ENCODE peak calls at places on chromosomes 5 and 9, in seven cellular contexts. T, C, N, Z, E, U and I are unnamed samples.

GRCh38 chr5:112475747-112476435 is 56.8 kb upstream of the EPB41L4A start:
- DNase-seq in U (no peak), C (no peak), T (no peak), Z (no peak), E (no peak), N (no peak), I (no peak)

GRCh38 chr9:76932778-76933177 is 26.9 kb upstream of the PRUNE2 start:
- DNase-seq in U (no peak), E (peak; percentile 62), T (no peak), C (no peak), Z (no peak), N (no peak), I (no peak)

GRCh38 chr5:179621551-179621971 is 1.9 kb downstream of the HNRNPH1 start:
- DNase-seq in Z (no peak), U (no peak), C (no peak), T (peak; percentile 9), E (no peak), N (no peak), I (no peak)

GRCh38 chr9:112505607-112506006 is 19.0 kb downstream of the KIAA1958 start:
- DNase-seq in T (no peak), Z (no peak), E (no peak), C (no peak), N (peak; percentile 22), U (no peak), I (no peak)

GRCh38 chr5:19695248-19695647 is 292.8 kb downstream of the CDH18 start:
- DNase-seq in E (no peak), T (no peak), C (no peak), N (no peak), Z (no peak), U (no peak), I (no peak)

GRCh38 chr5:36950586-36951457 is 74.3 kb downstream of the NIPBL start:
- DNase-seq in U (peak; percentile 47), Z (no peak), T (no peak), C (no peak), N (no peak), E (peak; percentile 95), I (no peak)

GRCh38 chr9:133460405-133461175 is 812 bp downstream of the CACFD1 start:
- DNase-seq in U (no peak), C (peak; percentile 89), T (peak; percentile 49), Z (no peak), N (peak; percentile 91), E (peak; percentile 7), I (peak; percentile 91)

GRCh38 chr5:133603711-133604110 is 8.6 kb downstream of the FSTL4 start:
- DNase-seq in T (no peak), Z (no peak), E (no peak), N (no peak), C (no peak), U (no peak), I (no peak)

GRCh38 chr5:134851307-134851923 is 5.6 kb downstream of the C5orf24 start:
- DNase-seq in C (no peak), U (no peak), E (peak; percentile 64), T (no peak), N (no peak), Z (no peak), I (no peak)
- TF ChIP-seq CTCF in C (peak; percentile 44), U (peak; percentile 68), E (peak; percentile 72), T (peak; percentile 34), N (no peak), Z (peak; percentile 3), I (peak; percentile 40)

DNA sequence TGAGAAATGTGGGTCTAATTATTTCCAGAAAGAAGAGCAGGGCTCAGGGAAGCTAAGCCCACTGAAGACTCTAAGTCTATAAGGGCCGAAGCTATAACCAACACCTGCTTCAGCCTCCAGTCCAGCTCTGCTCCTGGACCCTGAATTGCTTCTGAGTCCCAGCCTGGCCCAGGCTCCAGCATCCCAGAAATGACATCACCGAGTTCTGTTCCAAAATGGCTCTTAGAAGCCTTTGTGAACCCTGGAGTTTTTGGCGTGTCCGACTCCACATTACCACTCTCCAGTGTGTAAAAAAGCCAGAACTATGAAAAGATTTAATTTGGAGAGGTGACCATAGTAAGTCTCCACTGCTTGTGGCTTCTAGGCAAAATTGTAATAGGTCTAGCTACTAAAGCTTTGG is 289.9 kb downstream of the SLIT3 start:
- DNase-seq in T (no peak), U (no peak), C (no peak), Z (no peak), E (no peak), N (no peak), I (no peak)
- TF ChIP-seq CTCF in T (no peak), U (no peak), C (no peak), Z (no peak), E (no peak), N (no peak), I (no peak)

GRCh38 chr9:19119801-19120440 is 7.4 kb downstream of the PLIN2 start:
- DNase-seq in U (no peak), C (no peak), T (no peak), N (no peak), E (no peak), Z (no peak), I (no peak)
- TF ChIP-seq CTCF in U (no peak), C (no peak), T (no peak), N (no peak), E (no peak), Z (no peak), I (no peak)

GRCh38 chr5:33527696-33528095 is 86.9 kb downstream of the TARS1 start:
- DNase-seq in T (no peak), C (no peak), U (no peak), Z (no peak), E (no peak), N (no peak), I (no peak)
- TF ChIP-seq CTCF in T (no peak), C (no peak), U (no peak), Z (no peak), E (no peak), N (no peak), I (no peak)

GRCh38 chr5:154394328-154394727 is 51.5 kb upstream of the SAP30L start:
- DNase-seq in E (no peak), U (no peak), T (no peak), Z (no peak), N (peak; percentile 79), C (no peak), I (no peak)
- TF ChIP-seq CTCF in E (no peak), U (no peak), T (no peak), Z (no peak), N (peak; percentile 12), C (no peak), I (no peak)

DNA sequence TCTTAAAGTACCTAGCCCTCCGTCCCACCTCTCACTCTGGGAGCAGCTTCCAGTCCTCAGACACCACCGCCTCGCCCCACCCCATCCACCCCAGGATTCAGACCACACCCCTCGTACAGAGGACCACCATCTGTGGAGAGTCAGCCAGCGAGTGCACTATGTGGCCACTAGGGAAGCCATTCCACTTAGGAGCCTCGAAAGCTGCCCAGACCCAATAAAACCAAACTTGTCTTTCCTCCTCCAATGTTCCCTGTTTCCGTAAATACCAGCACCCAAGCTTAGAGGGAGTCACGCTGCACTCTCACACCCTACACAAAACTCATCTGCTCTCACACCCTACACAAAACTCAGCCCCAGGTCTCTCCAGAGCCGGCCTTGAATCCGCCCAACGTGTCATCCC is 1.9 kb downstream of the GCNT4 start:
- DNase-seq in E (peak; percentile 33), T (no peak), C (no peak), U (no peak), N (peak; percentile 27), Z (no peak), I (no peak)
- TF ChIP-seq CTCF in E (peak; percentile 46), T (no peak), C (no peak), U (peak; percentile 45), N (no peak), Z (no peak), I (peak; percentile 46)